ENCODE peak calls at places on chromosome 20, in five cellular contexts. L is astrocyte of the hippocampus; U is HCT116; Q is stimulated activated CD8-positive, alpha-beta memory T cell treated with anti-CD3 and anti-CD28 coated beads, Interleukin-15, amount 100 ng/mL, for 48 hours; P is ACHN. I is an unnamed sample.
A peak's percentile ranks its signal among the peaks of the same experiment; 100 is the strongest.

GRCh38 chr20:46810442-46811327 is 84.0 kb upstream of the EYA2 start:
- DNase-seq in Q (no peak), P (no peak), U (no peak), L (no peak), I (no peak)

GRCh38 chr20:43514062-43514971 is 6.8 kb downstream of the L3MBTL1 start:
- DNase-seq in U (peak; percentile 96), L (peak; percentile 98), P (no peak), Q (peak; percentile 83), I (peak; percentile 100)

GRCh38 chr20:32314768-32315167 is 37.3 kb downstream of the KIF3B start:
- DNase-seq in L (no peak), P (no peak), Q (no peak), U (no peak), I (no peak)

GRCh38 chr20:19691125-19691524 is 66.9 kb upstream of the RIN2 start:
- DNase-seq in U (no peak), Q (no peak), L (no peak), P (no peak), I (no peak)

GRCh38 chr20:11935754-11936551 is 18.3 kb downstream of the BTBD3 start:
- DNase-seq in Q (no peak), U (no peak), L (no peak), P (no peak), I (no peak)

GRCh38 chr20:31652917-31653385 is 15.2 kb downstream of the COX4I2 start:
- DNase-seq in Q (no peak), U (no peak), P (no peak), L (no peak), I (no peak)

GRCh38 chr20:22511943-22512910 is 72.1 kb downstream of the FOXA2 start:
- DNase-seq in U (no peak), L (no peak), P (no peak), Q (no peak), I (peak; percentile 47)

GRCh38 chr20:24782801-24783630 is 166.1 kb upstream of the CST7 start:
- DNase-seq in Q (no peak), P (no peak), L (peak; percentile 32), U (no peak), I (peak; percentile 21)

GRCh38 chr20:63923626-63924025 is 28.7 kb downstream of the DNAJC5 start:
- DNase-seq in U (no peak), Q (no peak), L (no peak), P (no peak), I (no peak)

GRCh38 chr20:50561379-50562078 is 51.3 kb downstream of the PTPN1 start:
- DNase-seq in L (peak; percentile 97), P (peak; percentile 89), U (peak; percentile 95), Q (peak; percentile 58), I (no peak)

GRCh38 chr20:50720582-50720981 is 10.8 kb upstream of the PARD6B start:
- DNase-seq in P (no peak), Q (no peak), U (no peak), L (no peak), I (no peak)

GRCh38 chr20:25032478-25033183 is 25.3 kb downstream of the ACSS1 start:
- DNase-seq in P (no peak), U (no peak), Q (no peak), L (peak; percentile 76), I (peak; percentile 36)

GRCh38 chr20:63578224-63579016 is 4.4 kb upstream of the HELZ2 start:
- DNase-seq in P (no peak), U (no peak), L (no peak), Q (no peak), I (no peak)

GRCh38 chr20:34143951-34144350 is 31.9 kb upstream of the EIF2S2 start:
- DNase-seq in Q (no peak), U (no peak), P (no peak), L (peak; percentile 12), I (no peak)

GRCh38 chr20:41249781-41250281 is 67.7 kb downstream of the ZHX3 start:
- DNase-seq in U (no peak), Q (no peak), P (peak; percentile 89), L (peak; percentile 74), I (peak; percentile 77)

GRCh38 chr20:63682384-63683139 is 13.9 kb upstream of the TNFRSF6B start:
- DNase-seq in Q (no peak), L (peak; percentile 96), U (peak; percentile 97), P (peak; percentile 98), I (no peak)

GRCh38 chr20:37422791-37423286 is 76.9 kb downstream of the SRC start:
- DNase-seq in P (no peak), U (no peak), L (no peak), Q (no peak), I (no peak)

GRCh38 chr20:15242773-15243172 is 905.4 kb upstream of the FLRT3 start:
- DNase-seq in U (no peak), P (no peak), L (peak; percentile 11), Q (no peak), I (no peak)

GRCh38 chr20:53654932-53655674 is 61.5 kb upstream of the ZNF217 start:
- DNase-seq in L (no peak), Q (no peak), P (no peak), U (no peak), I (no peak)

GRCh38 chr20:6134592-6134991 is 11.8 kb upstream of the FERMT1 start:
- DNase-seq in Q (no peak), U (no peak), L (no peak), P (no peak), I (no peak)

GRCh38 chr20:35560541-35560940 is 18.7 kb downstream of the ERGIC3 start:
- DNase-seq in L (no peak), U (no peak), P (no peak), Q (no peak), I (no peak)

GRCh38 chr20:35619196-35620095 is 3.8 kb downstream of the SPAG4 start:
- DNase-seq in L (peak; percentile 90), U (peak; percentile 76), P (peak; percentile 91), Q (peak; percentile 71), I (peak; percentile 96)

GRCh38 chr20:9186396-9186795 is 117.5 kb downstream of the PLCB4 start:
- DNase-seq in L (no peak), P (no peak), Q (no peak), U (no peak), I (no peak)

GRCh38 chr20:52033313-52033712 is 158.3 kb downstream of the ZFP64 start:
- DNase-seq in U (no peak), P (no peak), Q (no peak), L (no peak), I (no peak)

GRCh38 chr20:46568570-46569129 is 18.2 kb upstream of the OCSTAMP start:
- DNase-seq in P (peak; percentile 62), U (no peak), L (peak; percentile 95), Q (no peak), I (no peak)

GRCh38 chr20:16212790-16213189 is 360.5 kb downstream of the KIF16B start:
- DNase-seq in P (no peak), L (no peak), U (no peak), Q (no peak), I (no peak)

GRCh38 chr20:32028647-32029372 is 18.6 kb downstream of the CCM2L start:
- DNase-seq in U (no peak), L (peak; percentile 44), Q (no peak), P (no peak), I (peak; percentile 59)

I was measured in neural progenitor cell.